ENCODE peak calls at places on chromosomes 1 and 21, in five cellular contexts. One of them, this sample, is unnamed.

GRCh38 chr1:210711825-210712224 is 383.1 kb downstream of the HHAT start:
- DNase-seq in activated naive CD8-positive, alpha-beta T cell treated with anti-CD3 and anti-CD28 coated beads, Interleukin-2, amount 50 U/mL, for 24 hours: no peak
- DNase-seq in cardiac muscle cell: peak; percentile 35
- DNase-seq in epithelial cell of esophagus: no peak
- DNase-seq in HEK293T: no peak
- DNase-seq in this sample: no peak

GRCh38 chr1:245657371-245657770 is 502.6 kb downstream of the KIF26B start:
- DNase-seq in activated naive CD8-positive, alpha-beta T cell treated with anti-CD3 and anti-CD28 coated beads, Interleukin-2, amount 50 U/mL, for 24 hours: no peak
- DNase-seq in cardiac muscle cell: no peak
- DNase-seq in epithelial cell of esophagus: no peak
- DNase-seq in HEK293T: no peak
- DNase-seq in this sample: no peak

GRCh38 chr1:230149751-230150584 is 82.9 kb downstream of the GALNT2 start:
- DNase-seq in activated naive CD8-positive, alpha-beta T cell treated with anti-CD3 and anti-CD28 coated beads, Interleukin-2, amount 50 U/mL, for 24 hours: no peak
- DNase-seq in cardiac muscle cell: no peak
- DNase-seq in epithelial cell of esophagus: no peak
- DNase-seq in HEK293T: no peak
- DNase-seq in this sample: peak; percentile 69

GRCh38 chr1:217478450-217478849 is 152.4 kb downstream of the GPATCH2 start:
- DNase-seq in activated naive CD8-positive, alpha-beta T cell treated with anti-CD3 and anti-CD28 coated beads, Interleukin-2, amount 50 U/mL, for 24 hours: no peak
- DNase-seq in cardiac muscle cell: no peak
- DNase-seq in epithelial cell of esophagus: no peak
- DNase-seq in HEK293T: no peak
- DNase-seq in this sample: no peak

GRCh38 chr1:37931148-37931492 is 15.7 kb downstream of the INPP5B start:
- DNase-seq in activated naive CD8-positive, alpha-beta T cell treated with anti-CD3 and anti-CD28 coated beads, Interleukin-2, amount 50 U/mL, for 24 hours: no peak
- DNase-seq in cardiac muscle cell: no peak
- DNase-seq in epithelial cell of esophagus: no peak
- DNase-seq in HEK293T: no peak
- DNase-seq in this sample: no peak

GRCh38 chr1:14996133-14997050 is 157.2 kb upstream of the TMEM51 start:
- DNase-seq in activated naive CD8-positive, alpha-beta T cell treated with anti-CD3 and anti-CD28 coated beads, Interleukin-2, amount 50 U/mL, for 24 hours: no peak
- DNase-seq in cardiac muscle cell: peak; percentile 28
- DNase-seq in epithelial cell of esophagus: peak; percentile 16
- DNase-seq in HEK293T: no peak
- DNase-seq in this sample: no peak

GRCh38 chr1:216900116-216900620 is 176.9 kb upstream of the ESRRG start:
- DNase-seq in activated naive CD8-positive, alpha-beta T cell treated with anti-CD3 and anti-CD28 coated beads, Interleukin-2, amount 50 U/mL, for 24 hours: no peak
- DNase-seq in cardiac muscle cell: no peak
- DNase-seq in epithelial cell of esophagus: no peak
- DNase-seq in HEK293T: no peak
- DNase-seq in this sample: no peak

GRCh38 chr1:12339410-12339809 is 109.6 kb downstream of the VPS13D start:
- DNase-seq in activated naive CD8-positive, alpha-beta T cell treated with anti-CD3 and anti-CD28 coated beads, Interleukin-2, amount 50 U/mL, for 24 hours: no peak
- DNase-seq in cardiac muscle cell: peak; percentile 21
- DNase-seq in epithelial cell of esophagus: no peak
- DNase-seq in HEK293T: peak; percentile 30
- DNase-seq in this sample: peak; percentile 1

GRCh38 chr1:70042090-70042716 is 163.2 kb downstream of the LRRC40 start:
- DNase-seq in activated naive CD8-positive, alpha-beta T cell treated with anti-CD3 and anti-CD28 coated beads, Interleukin-2, amount 50 U/mL, for 24 hours: no peak
- DNase-seq in cardiac muscle cell: peak; percentile 25
- DNase-seq in epithelial cell of esophagus: no peak
- DNase-seq in HEK293T: no peak
- DNase-seq in this sample: no peak

GRCh38 chr1:226223157-226223785 is at the start of gene MIXL1:
- DNase-seq in activated naive CD8-positive, alpha-beta T cell treated with anti-CD3 and anti-CD28 coated beads, Interleukin-2, amount 50 U/mL, for 24 hours: peak; percentile 13
- DNase-seq in cardiac muscle cell: peak; percentile 62
- DNase-seq in epithelial cell of esophagus: no peak
- DNase-seq in HEK293T: no peak
- DNase-seq in this sample: no peak

GRCh38 chr1:23420778-23421177 is 3.8 kb downstream of the TCEA3 start:
- DNase-seq in activated naive CD8-positive, alpha-beta T cell treated with anti-CD3 and anti-CD28 coated beads, Interleukin-2, amount 50 U/mL, for 24 hours: no peak
- DNase-seq in cardiac muscle cell: no peak
- DNase-seq in epithelial cell of esophagus: no peak
- DNase-seq in HEK293T: no peak
- DNase-seq in this sample: no peak

GRCh38 chr1:236536540-236536939 is 12.8 kb downstream of the LGALS8 start:
- DNase-seq in activated naive CD8-positive, alpha-beta T cell treated with anti-CD3 and anti-CD28 coated beads, Interleukin-2, amount 50 U/mL, for 24 hours: no peak
- DNase-seq in cardiac muscle cell: no peak
- DNase-seq in epithelial cell of esophagus: no peak
- DNase-seq in HEK293T: no peak
- DNase-seq in this sample: no peak

GRCh38 chr1:179293340-179294327 is at the start of gene SOAT1:
- DNase-seq in activated naive CD8-positive, alpha-beta T cell treated with anti-CD3 and anti-CD28 coated beads, Interleukin-2, amount 50 U/mL, for 24 hours: peak; percentile 96
- DNase-seq in cardiac muscle cell: peak; percentile 97
- DNase-seq in epithelial cell of esophagus: peak; percentile 79
- DNase-seq in HEK293T: peak; percentile 98
- DNase-seq in this sample: peak; percentile 94

GRCh38 chr1:198481661-198482060 is 58.8 kb downstream of the ATP6V1G3 start:
- DNase-seq in activated naive CD8-positive, alpha-beta T cell treated with anti-CD3 and anti-CD28 coated beads, Interleukin-2, amount 50 U/mL, for 24 hours: no peak
- DNase-seq in cardiac muscle cell: no peak
- DNase-seq in epithelial cell of esophagus: no peak
- DNase-seq in HEK293T: no peak
- DNase-seq in this sample: no peak

GRCh38 chr1:184745929-184746583 is 8.6 kb downstream of the EDEM3 start:
- DNase-seq in activated naive CD8-positive, alpha-beta T cell treated with anti-CD3 and anti-CD28 coated beads, Interleukin-2, amount 50 U/mL, for 24 hours: no peak
- DNase-seq in cardiac muscle cell: no peak
- DNase-seq in epithelial cell of esophagus: no peak
- DNase-seq in HEK293T: no peak
- DNase-seq in this sample: peak; percentile 83

GRCh38 chr1:226912587-226913176 is 27.4 kb upstream of the COQ8A start:
- DNase-seq in activated naive CD8-positive, alpha-beta T cell treated with anti-CD3 and anti-CD28 coated beads, Interleukin-2, amount 50 U/mL, for 24 hours: peak; percentile 41
- DNase-seq in cardiac muscle cell: peak; percentile 78
- DNase-seq in epithelial cell of esophagus: peak; percentile 63
- DNase-seq in HEK293T: peak; percentile 78
- DNase-seq in this sample: peak; percentile 13

GRCh38 chr1:7703321-7704213 is 67.5 kb upstream of the VAMP3 start:
- DNase-seq in activated naive CD8-positive, alpha-beta T cell treated with anti-CD3 and anti-CD28 coated beads, Interleukin-2, amount 50 U/mL, for 24 hours: peak; percentile 12
- DNase-seq in cardiac muscle cell: peak; percentile 33
- DNase-seq in epithelial cell of esophagus: no peak
- DNase-seq in HEK293T: peak; percentile 51
- DNase-seq in this sample: no peak

GRCh38 chr1:46806196-46807020 is 7.6 kb downstream of the CYP4B1 start:
- DNase-seq in activated naive CD8-positive, alpha-beta T cell treated with anti-CD3 and anti-CD28 coated beads, Interleukin-2, amount 50 U/mL, for 24 hours: no peak
- DNase-seq in cardiac muscle cell: no peak
- DNase-seq in epithelial cell of esophagus: peak; percentile 68
- DNase-seq in HEK293T: no peak
- DNase-seq in this sample: no peak

GRCh38 chr21:35911412-35912191 is 148.7 kb downstream of the SETD4 start:
- DNase-seq in activated naive CD8-positive, alpha-beta T cell treated with anti-CD3 and anti-CD28 coated beads, Interleukin-2, amount 50 U/mL, for 24 hours: no peak
- DNase-seq in cardiac muscle cell: peak; percentile 88
- DNase-seq in epithelial cell of esophagus: peak; percentile 59
- DNase-seq in HEK293T: no peak
- DNase-seq in this sample: no peak

GRCh38 chr1:1966086-1966740 is 37.4 kb downstream of the CFAP74 start:
- DNase-seq in activated naive CD8-positive, alpha-beta T cell treated with anti-CD3 and anti-CD28 coated beads, Interleukin-2, amount 50 U/mL, for 24 hours: no peak
- DNase-seq in cardiac muscle cell: no peak
- DNase-seq in epithelial cell of esophagus: no peak
- DNase-seq in HEK293T: no peak
- DNase-seq in this sample: no peak

GRCh38 chr1:11806307-11806936 is 431 bp downstream of the CLCN6 start:
- DNase-seq in activated naive CD8-positive, alpha-beta T cell treated with anti-CD3 and anti-CD28 coated beads, Interleukin-2, amount 50 U/mL, for 24 hours: no peak
- DNase-seq in cardiac muscle cell: no peak
- DNase-seq in epithelial cell of esophagus: peak; percentile 33
- DNase-seq in HEK293T: no peak
- DNase-seq in this sample: no peak

GRCh38 chr1:31371560-31371959 is 1.3 kb downstream of the FABP3 start:
- DNase-seq in activated naive CD8-positive, alpha-beta T cell treated with anti-CD3 and anti-CD28 coated beads, Interleukin-2, amount 50 U/mL, for 24 hours: no peak
- DNase-seq in cardiac muscle cell: peak; percentile 14
- DNase-seq in epithelial cell of esophagus: no peak
- DNase-seq in HEK293T: peak; percentile 7
- DNase-seq in this sample: no peak

GRCh38 chr1:233081686-233082085 is 131.3 kb downstream of the NTPCR start:
- DNase-seq in activated naive CD8-positive, alpha-beta T cell treated with anti-CD3 and anti-CD28 coated beads, Interleukin-2, amount 50 U/mL, for 24 hours: no peak
- DNase-seq in cardiac muscle cell: peak; percentile 51
- DNase-seq in epithelial cell of esophagus: peak; percentile 45
- DNase-seq in HEK293T: no peak
- DNase-seq in this sample: no peak

GRCh38 chr1:48938975-48939374 is 162.3 kb upstream of the BEND5 start:
- DNase-seq in activated naive CD8-positive, alpha-beta T cell treated with anti-CD3 and anti-CD28 coated beads, Interleukin-2, amount 50 U/mL, for 24 hours: no peak
- DNase-seq in cardiac muscle cell: no peak
- DNase-seq in epithelial cell of esophagus: no peak
- DNase-seq in HEK293T: no peak
- DNase-seq in this sample: no peak

GRCh38 chr21:38807481-38807880 is 1.8 kb downstream of the ETS2 start:
- DNase-seq in activated naive CD8-positive, alpha-beta T cell treated with anti-CD3 and anti-CD28 coated beads, Interleukin-2, amount 50 U/mL, for 24 hours: no peak
- DNase-seq in cardiac muscle cell: no peak
- DNase-seq in epithelial cell of esophagus: no peak
- DNase-seq in HEK293T: no peak
- DNase-seq in this sample: peak; percentile 47

GRCh38 chr1:47190807-47191206 is 971 bp upstream of the PDZK1IP1 start:
- DNase-seq in activated naive CD8-positive, alpha-beta T cell treated with anti-CD3 and anti-CD28 coated beads, Interleukin-2, amount 50 U/mL, for 24 hours: no peak
- DNase-seq in cardiac muscle cell: no peak
- DNase-seq in epithelial cell of esophagus: no peak
- DNase-seq in HEK293T: no peak
- DNase-seq in this sample: no peak

GRCh38 chr1:221283532-221283931 is 404.3 kb downstream of the HLX start:
- DNase-seq in activated naive CD8-positive, alpha-beta T cell treated with anti-CD3 and anti-CD28 coated beads, Interleukin-2, amount 50 U/mL, for 24 hours: no peak
- DNase-seq in cardiac muscle cell: no peak
- DNase-seq in epithelial cell of esophagus: no peak
- DNase-seq in HEK293T: no peak
- DNase-seq in this sample: no peak

GRCh38 chr1:184212649-184213314 is 161.3 kb downstream of the TSEN15 start:
- DNase-seq in activated naive CD8-positive, alpha-beta T cell treated with anti-CD3 and anti-CD28 coated beads, Interleukin-2, amount 50 U/mL, for 24 hours: no peak
- DNase-seq in cardiac muscle cell: no peak
- DNase-seq in epithelial cell of esophagus: peak; percentile 87
- DNase-seq in HEK293T: no peak
- DNase-seq in this sample: no peak

GRCh38 chr1:71002706-71003105 is 44.9 kb downstream of the PTGER3 start:
- DNase-seq in activated naive CD8-positive, alpha-beta T cell treated with anti-CD3 and anti-CD28 coated beads, Interleukin-2, amount 50 U/mL, for 24 hours: no peak
- DNase-seq in cardiac muscle cell: no peak
- DNase-seq in epithelial cell of esophagus: no peak
- DNase-seq in HEK293T: no peak
- DNase-seq in this sample: no peak

GRCh38 chr1:204473415-204473965 is 21.1 kb downstream of the PIK3C2B start:
- DNase-seq in activated naive CD8-positive, alpha-beta T cell treated with anti-CD3 and anti-CD28 coated beads, Interleukin-2, amount 50 U/mL, for 24 hours: no peak
- DNase-seq in cardiac muscle cell: peak; percentile 51
- DNase-seq in epithelial cell of esophagus: no peak
- DNase-seq in HEK293T: no peak
- DNase-seq in this sample: no peak

GRCh38 chr1:116076831-116077230 is 34.4 kb upstream of the MAB21L3 start:
- DNase-seq in activated naive CD8-positive, alpha-beta T cell treated with anti-CD3 and anti-CD28 coated beads, Interleukin-2, amount 50 U/mL, for 24 hours: no peak
- DNase-seq in cardiac muscle cell: no peak
- DNase-seq in epithelial cell of esophagus: peak; percentile 47
- DNase-seq in HEK293T: no peak
- DNase-seq in this sample: no peak

GRCh38 chr21:34745557-34746255 is 76.9 kb downstream of the CLIC6 start:
- DNase-seq in activated naive CD8-positive, alpha-beta T cell treated with anti-CD3 and anti-CD28 coated beads, Interleukin-2, amount 50 U/mL, for 24 hours: peak; percentile 50
- DNase-seq in cardiac muscle cell: peak; percentile 72
- DNase-seq in epithelial cell of esophagus: peak; percentile 75
- DNase-seq in HEK293T: peak; percentile 87
- DNase-seq in this sample: peak; percentile 43

GRCh38 chr21:45796003-45796402 is 152.5 kb downstream of the PCBP3 start:
- DNase-seq in activated naive CD8-positive, alpha-beta T cell treated with anti-CD3 and anti-CD28 coated beads, Interleukin-2, amount 50 U/mL, for 24 hours: no peak
- DNase-seq in cardiac muscle cell: no peak
- DNase-seq in epithelial cell of esophagus: no peak
- DNase-seq in HEK293T: no peak
- DNase-seq in this sample: no peak

GRCh38 chr1:242467556-242468145 is 56.8 kb downstream of the PLD5 start:
- DNase-seq in activated naive CD8-positive, alpha-beta T cell treated with anti-CD3 and anti-CD28 coated beads, Interleukin-2, amount 50 U/mL, for 24 hours: peak; percentile 11
- DNase-seq in cardiac muscle cell: peak; percentile 70
- DNase-seq in epithelial cell of esophagus: peak; percentile 57
- DNase-seq in HEK293T: peak; percentile 71
- DNase-seq in this sample: peak; percentile 72

GRCh38 chr21:42232176-42232825 is 13.4 kb downstream of the ABCG1 start:
- DNase-seq in activated naive CD8-positive, alpha-beta T cell treated with anti-CD3 and anti-CD28 coated beads, Interleukin-2, amount 50 U/mL, for 24 hours: no peak
- DNase-seq in cardiac muscle cell: no peak
- DNase-seq in epithelial cell of esophagus: no peak
- DNase-seq in HEK293T: no peak
- DNase-seq in this sample: no peak

GRCh38 chr1:37734629-37735591 is 30.0 kb downstream of the EPHA10 start:
- DNase-seq in activated naive CD8-positive, alpha-beta T cell treated with anti-CD3 and anti-CD28 coated beads, Interleukin-2, amount 50 U/mL, for 24 hours: peak; percentile 29
- DNase-seq in cardiac muscle cell: peak; percentile 23
- DNase-seq in epithelial cell of esophagus: no peak
- DNase-seq in HEK293T: no peak
- DNase-seq in this sample: no peak

GRCh38 chr1:182765416-182765815 is 24.2 kb upstream of the NPL start:
- DNase-seq in activated naive CD8-positive, alpha-beta T cell treated with anti-CD3 and anti-CD28 coated beads, Interleukin-2, amount 50 U/mL, for 24 hours: no peak
- DNase-seq in cardiac muscle cell: no peak
- DNase-seq in epithelial cell of esophagus: no peak
- DNase-seq in HEK293T: no peak
- DNase-seq in this sample: no peak

GRCh38 chr1:182910143-182910542 is 42.8 kb downstream of the SHCBP1L start:
- DNase-seq in activated naive CD8-positive, alpha-beta T cell treated with anti-CD3 and anti-CD28 coated beads, Interleukin-2, amount 50 U/mL, for 24 hours: no peak
- DNase-seq in cardiac muscle cell: no peak
- DNase-seq in epithelial cell of esophagus: no peak
- DNase-seq in HEK293T: no peak
- DNase-seq in this sample: no peak